ENCODE peak calls at places on chromosomes 11 and 22, in ten cellular contexts. R is A549, F is ovary, P is stomach, S is endothelial cell of umbilical vein, L is uterus, J is prostate gland, E is suprapubic skin, A is HepG2, W is tibial nerve. Q is an unnamed sample.
A peak's percentile ranks its signal among the peaks of the same experiment; 100 is the strongest.

GRCh38 chr11:86150826-86151187 is 81.9 kb upstream of the PICALM start:
- DNase-seq in R (no peak), F (no peak), P (no peak), S (no peak), L (no peak), J (no peak), E (no peak), A (no peak), W (no peak), Q (no peak)

GRCh38 chr22:37340331-37341262 is 58.3 kb downstream of the CYTH4 start:
- DNase-seq in R (no peak), F (no peak), P (no peak), S (no peak), L (no peak), J (no peak), E (no peak), A (no peak), W (no peak), Q (no peak)

GRCh38 chr22:19177164-19178064 is 1.1 kb downstream of the SLC25A1 start:
- DNase-seq in R (no peak), F (no peak), P (no peak), S (no peak), L (no peak), J (no peak), E (no peak), A (no peak), W (no peak), Q (no peak)

GRCh38 chr11:124934862-124935547 is 842 bp downstream of the HEPACAM start:
- DNase-seq in R (peak; percentile 8), F (no peak), P (no peak), S (peak; percentile 35), L (no peak), J (no peak), E (no peak), A (peak; percentile 78), W (no peak), Q (no peak)

GRCh38 chr22:35394810-35395563 is 5.0 kb upstream of the MCM5 start:
- DNase-seq in R (no peak), F (no peak), P (no peak), S (no peak), L (no peak), J (no peak), E (no peak), A (no peak), W (no peak), Q (no peak)

GRCh38 chr11:34890812-34891211 is 25.4 kb downstream of the APIP start:
- DNase-seq in R (peak; percentile 68), F (no peak), P (no peak), S (peak; percentile 58), L (no peak), J (no peak), E (no peak), A (peak; percentile 59), W (no peak), Q (no peak)

GRCh38 chr11:48167380-48167779 is 49.2 kb upstream of the OR4B1 start:
- DNase-seq in R (no peak), F (no peak), P (no peak), S (no peak), L (no peak), J (no peak), E (no peak), A (no peak), W (no peak), Q (no peak)

GRCh38 chr11:43830928-43831440 is 49.6 kb upstream of the ALKBH3 start:
- DNase-seq in R (peak; percentile 90), F (no peak), P (peak; percentile 25), S (peak; percentile 93), L (peak; percentile 15), J (no peak), E (no peak), A (peak; percentile 82), W (no peak), Q (no peak)

GRCh38 chr11:110434952-110435779 is 5.4 kb downstream of the FDX1 start:
- DNase-seq in R (peak; percentile 25), F (no peak), P (peak; percentile 66), S (no peak), L (no peak), J (no peak), E (no peak), A (peak; percentile 15), W (no peak), Q (no peak)

GRCh38 chr11:65552413-65552951 is 5.7 kb downstream of the LTBP3 start:
- DNase-seq in R (no peak), F (no peak), P (no peak), S (no peak), L (no peak), J (no peak), E (no peak), A (no peak), W (no peak), Q (no peak)

GRCh38 chr22:35348703-35349102 is 32.2 kb upstream of the HMOX1 start:
- DNase-seq in R (no peak), F (peak; percentile 34), P (no peak), S (no peak), L (no peak), J (no peak), E (no peak), A (no peak), W (no peak), Q (no peak)

GRCh38 chr11:42462558-42463310 is 849.1 kb upstream of the API5 start:
- DNase-seq in R (no peak), F (no peak), P (no peak), S (peak; percentile 18), L (no peak), J (no peak), E (no peak), A (no peak), W (no peak), Q (no peak)

GRCh38 chr11:113474362-113475159 is 637 bp downstream of the DRD2 start:
- DNase-seq in R (peak; percentile 41), F (peak; percentile 81), P (peak; percentile 74), S (peak; percentile 64), L (peak; percentile 71), J (peak; percentile 57), E (no peak), A (peak; percentile 28), W (peak; percentile 51), Q (peak; percentile 90)
- H3K4me3 ChIP-seq in R (peak overlapping the region; percentile 33), F (no peak overlapping the region), P (peak overlapping the region; percentile 18), S (no peak overlapping the region), L (no peak overlapping the region), J (peak overlapping the region; percentile 11), E (peak overlapping the region; percentile 32), A (no peak overlapping the region), W (no peak overlapping the region), Q (no peak overlapping the region)

DNA sequence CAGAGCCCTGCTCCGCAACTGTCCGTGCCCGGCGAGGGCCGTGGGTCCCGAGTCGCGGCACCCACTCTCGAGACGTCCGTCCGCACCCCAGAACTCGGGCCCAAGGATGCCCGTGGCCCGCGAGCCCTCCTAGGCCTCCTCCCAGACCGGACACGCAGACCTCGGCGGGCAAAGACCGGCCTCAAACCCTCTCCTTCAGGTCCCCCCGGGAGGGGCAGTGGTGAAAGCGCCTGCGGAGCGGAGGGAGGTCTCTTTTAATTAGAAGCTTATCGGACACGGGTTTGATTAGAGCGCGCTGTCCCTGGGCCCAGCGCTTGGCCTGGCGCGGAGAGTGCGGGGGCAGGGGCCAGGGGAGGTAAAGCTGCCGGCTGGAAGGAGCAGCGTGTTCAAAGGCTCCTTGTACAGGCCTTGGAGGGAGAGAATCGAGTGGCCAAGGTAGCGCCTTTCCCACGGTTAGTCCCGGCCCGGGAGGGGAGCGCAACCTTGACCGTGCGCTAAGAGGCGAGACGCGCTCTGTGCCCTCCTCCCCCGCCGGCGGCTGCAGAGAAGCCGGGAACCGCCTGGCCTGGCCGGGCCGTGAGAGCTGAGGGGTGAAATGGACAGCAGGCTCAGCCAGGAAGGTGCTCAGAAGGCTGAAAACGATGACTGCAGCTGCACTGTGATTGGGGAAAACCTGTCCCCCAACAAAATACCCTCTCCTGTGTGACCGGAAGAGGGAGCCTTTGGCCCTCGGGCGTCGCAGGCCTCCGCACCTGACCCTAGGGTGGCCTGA is 4.6 kb downstream of the WT1 start:
- DNase-seq in R (no peak), F (peak; percentile 82), P (no peak), S (no peak), L (peak; percentile 49), J (no peak), E (no peak), A (no peak), W (no peak), Q (no peak)
- TF ChIP-seq CTCF in R (no peak), F (peak; percentile 35), P (no peak), S (no peak), L (peak; percentile 44), J (no peak), E (no peak), A (peak; percentile 55), W (no peak), Q (no peak)

GRCh38 chr11:2555891-2556290 is 111.1 kb downstream of the KCNQ1 start:
- DNase-seq in R (no peak), F (peak; percentile 9), P (no peak), S (no peak), L (no peak), J (no peak), E (peak; percentile 31), A (no peak), W (peak; percentile 1), Q (no peak)

GRCh38 chr11:2557381-2557780 is 112.6 kb downstream of the KCNQ1 start:
- DNase-seq in R (no peak), F (no peak), P (no peak), S (no peak), L (no peak), J (no peak), E (peak; percentile 8), A (no peak), W (no peak), Q (no peak)

GRCh38 chr11:2559527-2560311 is 114.9 kb downstream of the KCNQ1 start:
- DNase-seq in R (no peak), F (peak; percentile 15), P (no peak), S (no peak), L (no peak), J (no peak), E (peak; percentile 56), A (no peak), W (peak; percentile 9), Q (no peak)

GRCh38 chr11:2558861-2559526 is 114.2 kb downstream of the KCNQ1 start:
- DNase-seq in R (no peak), F (peak; percentile 17), P (no peak), S (no peak), L (no peak), J (no peak), E (peak; percentile 44), A (no peak), W (no peak), Q (no peak)

DNA sequence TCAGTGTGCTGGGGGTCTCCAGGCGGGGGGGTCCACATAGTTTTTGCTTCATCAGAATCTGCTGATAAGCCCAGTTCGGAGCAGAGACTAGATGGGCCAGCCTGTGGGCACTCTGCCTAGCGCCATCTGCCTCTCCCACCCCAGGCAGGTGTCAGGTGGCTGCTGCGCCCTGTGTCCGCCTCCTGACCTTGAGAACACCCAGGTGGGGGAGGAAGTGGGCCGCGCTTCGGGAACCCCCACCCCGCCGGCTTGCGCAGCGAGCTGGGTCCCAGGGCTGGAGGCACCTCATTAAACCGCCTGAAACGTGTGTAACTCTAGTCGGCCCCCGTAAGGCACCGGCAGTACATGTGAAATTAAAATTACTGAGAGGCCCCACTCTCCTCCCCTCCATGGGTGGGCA is 113.6 kb downstream of the KCNQ1 start:
- DNase-seq in R (no peak), F (peak; percentile 12), P (no peak), S (no peak), L (no peak), J (no peak), E (peak; percentile 44), A (no peak), W (no peak), Q (no peak)
- TF ChIP-seq POLR2A in R (no peak), F (no peak), P (no peak), S (no peak), L (no peak), J (no peak), E (no peak), A (no peak), W (no peak), Q (no peak)

GRCh38 chr22:21865041-21865440 is 2.4 kb downstream of the MAPK1 start:
- DNase-seq in R (no peak), F (peak; percentile 40), P (peak; percentile 35), S (peak; percentile 67), L (peak; percentile 43), J (peak; percentile 24), E (no peak), A (no peak), W (no peak), Q (no peak)
- H3K4me3 ChIP-seq in R (no peak overlapping the region), F (no peak overlapping the region), P (no peak overlapping the region), S (no peak overlapping the region), L (no peak overlapping the region), J (no peak overlapping the region), E (peak overlapping the region; percentile 76), A (peak overlapping the region; percentile 95), W (no peak overlapping the region), Q (no peak overlapping the region)

Q was measured in lower leg skin.